ENCODE peak calls at places on chromosome 16, in nine cellular contexts. U is endothelial cell; X is activated T-helper 2 cell treated with anti-CD3 and anti-CD28 coated beads, Interferon-gamma antibody, Interleukin-2, Interleukin-4, amounts not matched to agents 10 μg/mL and 5 μg/mL and 100 μg/mL, durations not matched to agents 14 hours and 24 hours and 36 hours; R is RPMI7951; W is iris pigment epithelial cell; V is GM23248; D is cardiac fibroblast; Y is type B pancreatic cell; O is progenitor cell of endocrine pancreas. Z is an unnamed sample.

GRCh38 chr16:83914091-83914710 is 15.3 kb downstream of the MLYCD start:
- DNase-seq in U (no peak), X (no peak), R (no peak), W (no peak), V (no peak), D (no peak), Y (no peak), O (no peak), Z (no peak)

GRCh38 chr16:14302031-14302398 is 230.9 kb downstream of the MRTFB start:
- DNase-seq in U (peak), X (no peak), R (peak), W (peak), V (peak), D (peak), Y (no peak), O (no peak), Z (peak)

GRCh38 chr16:79430129-79430789 is 170.3 kb downstream of the MAF start:
- DNase-seq in U (no peak), X (no peak), R (no peak), W (no peak), V (no peak), D (no peak), Y (no peak), O (no peak), Z (no peak)

GRCh38 chr16:11152677-11153321 is 103.2 kb downstream of the SOCS1 start:
- DNase-seq in U (no peak), X (no peak), R (no peak), W (no peak), V (no peak), D (no peak), Y (no peak), O (no peak), Z (no peak)

GRCh38 chr16:61887903-61888302 is 148.3 kb downstream of the CDH8 start:
- DNase-seq in U (no peak), X (no peak), R (peak), W (peak), V (peak), D (peak), Y (no peak), O (no peak), Z (peak)

GRCh38 chr16:69762843-69763556 is 868 bp downstream of the WWP2 start:
- DNase-seq in U (no peak), X (no peak), R (peak), W (peak), V (peak), D (peak), Y (no peak), O (no peak), Z (peak)

GRCh38 chr16:50002190-50002589 is 22.8 kb upstream of the CNEP1R1 start:
- DNase-seq in U (no peak), X (no peak), R (peak), W (peak), V (no peak), D (no peak), Y (no peak), O (no peak), Z (no peak)

GRCh38 chr16:83176802-83177201 is 550.0 kb downstream of the CDH13 start:
- DNase-seq in U (no peak), X (no peak), R (peak), W (no peak), V (no peak), D (no peak), Y (no peak), O (no peak), Z (no peak)

GRCh38 chr16:85393674-85394510 is 219.2 kb upstream of the GSE1 start:
- DNase-seq in U (peak), X (peak), R (peak), W (peak), V (peak), D (peak), Y (no peak), O (peak), Z (peak)

GRCh38 chr16:50065241-50065623 is 538 bp upstream of the HEATR3 start:
- DNase-seq in U (no peak), X (no peak), R (no peak), W (no peak), V (no peak), D (no peak), Y (no peak), O (no peak), Z (no peak)

GRCh38 chr16:64657316-64658011 is 464.4 kb downstream of the CDH11 start:
- DNase-seq in U (no peak), X (no peak), R (no peak), W (peak), V (peak), D (no peak), Y (no peak), O (no peak), Z (peak)

GRCh38 chr16:56530872-56531271 is 11.0 kb upstream of the BBS2 start:
- DNase-seq in U (no peak), X (no peak), R (no peak), W (no peak), V (no peak), D (no peak), Y (no peak), O (no peak), Z (no peak)

GRCh38 chr16:27473101-27473900 is 71.3 kb downstream of the IL21R start:
- DNase-seq in U (no peak), X (no peak), R (no peak), W (no peak), V (no peak), D (no peak), Y (no peak), O (no peak), Z (no peak)

GRCh38 chr16:83769397-83770008 is 38.3 kb upstream of the HSBP1 start:
- DNase-seq in U (no peak), X (no peak), R (no peak), W (no peak), V (no peak), D (no peak), Y (no peak), O (no peak), Z (no peak)

GRCh38 chr16:2969545-2970521 is 685 bp downstream of the PAQR4 start:
- DNase-seq in U (peak), X (peak), R (peak), W (peak), V (peak), D (peak), Y (no peak), O (peak), Z (peak)